ENCODE peak calls at places on chromosomes 11 and 22, in seven cellular contexts. One of them, this sample, is unnamed.

GRCh38 chr11:116844722-116845121 is 7.3 kb upstream of the APOA1 start:
- DNase-seq in cardiac fibroblast: no peak
- DNase-seq in SHP77 treated with DMSO at 0.1 percent for 48 hours: no peak
- DNase-seq in GM12891: no peak
- DNase-seq in mesenteric fat pad: no peak
- DNase-seq in Kasumi-1: no peak
- DNase-seq in stimulated activated CD8-positive, alpha-beta memory T cell treated with anti-CD3 and anti-CD28 coated beads, Interleukin-2, amount 100 ng/mL, for 1 hour: no peak
- DNase-seq in this sample: no peak

GRCh38 chr11:65448418-65449196 is 26.0 kb downstream of the NEAT1 start:
- DNase-seq in cardiac fibroblast: peak
- DNase-seq in SHP77 treated with DMSO at 0.1 percent for 48 hours: no peak
- DNase-seq in GM12891: no peak
- DNase-seq in mesenteric fat pad: peak
- DNase-seq in Kasumi-1: no peak
- DNase-seq in stimulated activated CD8-positive, alpha-beta memory T cell treated with anti-CD3 and anti-CD28 coated beads, Interleukin-2, amount 100 ng/mL, for 1 hour: no peak
- DNase-seq in this sample: no peak

GRCh38 chr11:35354644-35355043 is 64.7 kb downstream of the SLC1A2 start:
- DNase-seq in cardiac fibroblast: no peak
- DNase-seq in SHP77 treated with DMSO at 0.1 percent for 48 hours: no peak
- DNase-seq in GM12891: no peak
- DNase-seq in mesenteric fat pad: no peak
- DNase-seq in Kasumi-1: no peak
- DNase-seq in stimulated activated CD8-positive, alpha-beta memory T cell treated with anti-CD3 and anti-CD28 coated beads, Interleukin-2, amount 100 ng/mL, for 1 hour: no peak
- DNase-seq in this sample: no peak

GRCh38 chr11:75035911-75036536 is 47.3 kb downstream of the NEU3 start:
- DNase-seq in cardiac fibroblast: no peak
- DNase-seq in SHP77 treated with DMSO at 0.1 percent for 48 hours: no peak
- DNase-seq in GM12891: no peak
- DNase-seq in mesenteric fat pad: peak
- DNase-seq in Kasumi-1: no peak
- DNase-seq in stimulated activated CD8-positive, alpha-beta memory T cell treated with anti-CD3 and anti-CD28 coated beads, Interleukin-2, amount 100 ng/mL, for 1 hour: no peak
- DNase-seq in this sample: no peak

GRCh38 chr11:5600374-5600851 is 4.0 kb downstream of the TRIM6 start:
- DNase-seq in cardiac fibroblast: peak
- DNase-seq in SHP77 treated with DMSO at 0.1 percent for 48 hours: no peak
- DNase-seq in GM12891: peak
- DNase-seq in mesenteric fat pad: no peak
- DNase-seq in Kasumi-1: peak
- DNase-seq in stimulated activated CD8-positive, alpha-beta memory T cell treated with anti-CD3 and anti-CD28 coated beads, Interleukin-2, amount 100 ng/mL, for 1 hour: peak
- DNase-seq in this sample: peak

GRCh38 chr22:25742918-25743708 is 1.1 kb downstream of the MYO18B start:
- DNase-seq in cardiac fibroblast: no peak
- DNase-seq in SHP77 treated with DMSO at 0.1 percent for 48 hours: no peak
- DNase-seq in GM12891: no peak
- DNase-seq in mesenteric fat pad: peak
- DNase-seq in Kasumi-1: no peak
- DNase-seq in stimulated activated CD8-positive, alpha-beta memory T cell treated with anti-CD3 and anti-CD28 coated beads, Interleukin-2, amount 100 ng/mL, for 1 hour: no peak
- DNase-seq in this sample: no peak

GRCh38 chr22:35205956-35206355 is 51.3 kb upstream of the HMGXB4 start:
- DNase-seq in cardiac fibroblast: peak
- DNase-seq in SHP77 treated with DMSO at 0.1 percent for 48 hours: no peak
- DNase-seq in GM12891: no peak
- DNase-seq in mesenteric fat pad: no peak
- DNase-seq in Kasumi-1: no peak
- DNase-seq in stimulated activated CD8-positive, alpha-beta memory T cell treated with anti-CD3 and anti-CD28 coated beads, Interleukin-2, amount 100 ng/mL, for 1 hour: no peak
- DNase-seq in this sample: no peak

GRCh38 chr11:24312464-24313238 is 184.2 kb upstream of the LUZP2 start:
- DNase-seq in cardiac fibroblast: peak
- DNase-seq in SHP77 treated with DMSO at 0.1 percent for 48 hours: no peak
- DNase-seq in GM12891: no peak
- DNase-seq in mesenteric fat pad: no peak
- DNase-seq in Kasumi-1: peak
- DNase-seq in stimulated activated CD8-positive, alpha-beta memory T cell treated with anti-CD3 and anti-CD28 coated beads, Interleukin-2, amount 100 ng/mL, for 1 hour: no peak
- DNase-seq in this sample: no peak

GRCh38 chr11:98564881-98565280 is 455.9 kb upstream of the CNTN5 start:
- DNase-seq in cardiac fibroblast: no peak
- DNase-seq in SHP77 treated with DMSO at 0.1 percent for 48 hours: no peak
- DNase-seq in GM12891: no peak
- DNase-seq in mesenteric fat pad: no peak
- DNase-seq in Kasumi-1: no peak
- DNase-seq in stimulated activated CD8-positive, alpha-beta memory T cell treated with anti-CD3 and anti-CD28 coated beads, Interleukin-2, amount 100 ng/mL, for 1 hour: no peak
- DNase-seq in this sample: no peak

GRCh38 chr22:38461414-38462081 is 6.3 kb upstream of the KDELR3 start:
- DNase-seq in cardiac fibroblast: peak
- DNase-seq in SHP77 treated with DMSO at 0.1 percent for 48 hours: peak
- DNase-seq in GM12891: peak
- DNase-seq in mesenteric fat pad: no peak
- DNase-seq in Kasumi-1: peak
- DNase-seq in stimulated activated CD8-positive, alpha-beta memory T cell treated with anti-CD3 and anti-CD28 coated beads, Interleukin-2, amount 100 ng/mL, for 1 hour: peak
- DNase-seq in this sample: peak

GRCh38 chr11:68273056-68273738 is 1.4 kb upstream of the C11orf24 start:
- DNase-seq in cardiac fibroblast: no peak
- DNase-seq in SHP77 treated with DMSO at 0.1 percent for 48 hours: no peak
- DNase-seq in GM12891: no peak
- DNase-seq in mesenteric fat pad: peak
- DNase-seq in Kasumi-1: no peak
- DNase-seq in stimulated activated CD8-positive, alpha-beta memory T cell treated with anti-CD3 and anti-CD28 coated beads, Interleukin-2, amount 100 ng/mL, for 1 hour: no peak
- DNase-seq in this sample: peak

GRCh38 chr22:26461188-26461810 is 22.3 kb downstream of the HPS4 start:
- DNase-seq in cardiac fibroblast: peak
- DNase-seq in SHP77 treated with DMSO at 0.1 percent for 48 hours: no peak
- DNase-seq in GM12891: peak
- DNase-seq in mesenteric fat pad: no peak
- DNase-seq in Kasumi-1: peak
- DNase-seq in stimulated activated CD8-positive, alpha-beta memory T cell treated with anti-CD3 and anti-CD28 coated beads, Interleukin-2, amount 100 ng/mL, for 1 hour: peak
- DNase-seq in this sample: peak

GRCh38 chr22:42909363-42910058 is 52.4 kb upstream of the ARFGAP3 start:
- DNase-seq in cardiac fibroblast: no peak
- DNase-seq in SHP77 treated with DMSO at 0.1 percent for 48 hours: no peak
- DNase-seq in GM12891: no peak
- DNase-seq in mesenteric fat pad: no peak
- DNase-seq in Kasumi-1: no peak
- DNase-seq in stimulated activated CD8-positive, alpha-beta memory T cell treated with anti-CD3 and anti-CD28 coated beads, Interleukin-2, amount 100 ng/mL, for 1 hour: no peak
- DNase-seq in this sample: no peak

GRCh38 chr22:22748297-22748743 is 103.9 kb downstream of the GGTLC2 start:
- DNase-seq in cardiac fibroblast: peak
- DNase-seq in SHP77 treated with DMSO at 0.1 percent for 48 hours: no peak
- DNase-seq in GM12891: no peak
- DNase-seq in mesenteric fat pad: no peak
- DNase-seq in Kasumi-1: peak
- DNase-seq in stimulated activated CD8-positive, alpha-beta memory T cell treated with anti-CD3 and anti-CD28 coated beads, Interleukin-2, amount 100 ng/mL, for 1 hour: peak
- DNase-seq in this sample: no peak

GRCh38 chr11:117305145-117305544 is 10.9 kb downstream of the BACE1 start:
- DNase-seq in cardiac fibroblast: no peak
- DNase-seq in SHP77 treated with DMSO at 0.1 percent for 48 hours: no peak
- DNase-seq in GM12891: no peak
- DNase-seq in mesenteric fat pad: no peak
- DNase-seq in Kasumi-1: no peak
- DNase-seq in stimulated activated CD8-positive, alpha-beta memory T cell treated with anti-CD3 and anti-CD28 coated beads, Interleukin-2, amount 100 ng/mL, for 1 hour: no peak
- DNase-seq in this sample: no peak

GRCh38 chr11:96061730-96062524 is 138.0 kb upstream of the MTMR2 start:
- DNase-seq in cardiac fibroblast: no peak
- DNase-seq in SHP77 treated with DMSO at 0.1 percent for 48 hours: no peak
- DNase-seq in GM12891: no peak
- DNase-seq in mesenteric fat pad: no peak
- DNase-seq in Kasumi-1: no peak
- DNase-seq in stimulated activated CD8-positive, alpha-beta memory T cell treated with anti-CD3 and anti-CD28 coated beads, Interleukin-2, amount 100 ng/mL, for 1 hour: no peak
- DNase-seq in this sample: no peak

GRCh38 chr22:22745225-22746060 is 101.0 kb downstream of the GGTLC2 start:
- DNase-seq in cardiac fibroblast: peak
- DNase-seq in SHP77 treated with DMSO at 0.1 percent for 48 hours: no peak
- DNase-seq in GM12891: no peak
- DNase-seq in mesenteric fat pad: no peak
- DNase-seq in Kasumi-1: peak
- DNase-seq in stimulated activated CD8-positive, alpha-beta memory T cell treated with anti-CD3 and anti-CD28 coated beads, Interleukin-2, amount 100 ng/mL, for 1 hour: no peak
- DNase-seq in this sample: peak

GRCh38 chr11:110362916-110363574 is 66.6 kb upstream of the RDX start:
- DNase-seq in cardiac fibroblast: peak
- DNase-seq in SHP77 treated with DMSO at 0.1 percent for 48 hours: peak
- DNase-seq in GM12891: no peak
- DNase-seq in mesenteric fat pad: no peak
- DNase-seq in Kasumi-1: no peak
- DNase-seq in stimulated activated CD8-positive, alpha-beta memory T cell treated with anti-CD3 and anti-CD28 coated beads, Interleukin-2, amount 100 ng/mL, for 1 hour: no peak
- DNase-seq in this sample: no peak

GRCh38 chr11:72553748-72554147 is 119.4 kb upstream of the CLPB start:
- DNase-seq in cardiac fibroblast: no peak
- DNase-seq in SHP77 treated with DMSO at 0.1 percent for 48 hours: no peak
- DNase-seq in GM12891: no peak
- DNase-seq in mesenteric fat pad: no peak
- DNase-seq in Kasumi-1: peak
- DNase-seq in stimulated activated CD8-positive, alpha-beta memory T cell treated with anti-CD3 and anti-CD28 coated beads, Interleukin-2, amount 100 ng/mL, for 1 hour: no peak
- DNase-seq in this sample: peak

GRCh38 chr11:57311109-57311936 is 13.4 kb downstream of the TNKS1BP1 start:
- DNase-seq in cardiac fibroblast: peak
- DNase-seq in SHP77 treated with DMSO at 0.1 percent for 48 hours: peak
- DNase-seq in GM12891: peak
- DNase-seq in mesenteric fat pad: peak
- DNase-seq in Kasumi-1: peak
- DNase-seq in stimulated activated CD8-positive, alpha-beta memory T cell treated with anti-CD3 and anti-CD28 coated beads, Interleukin-2, amount 100 ng/mL, for 1 hour: peak
- DNase-seq in this sample: peak

GRCh38 chr11:121643530-121644512 is 191.1 kb upstream of the SORL1-AS1 start:
- DNase-seq in cardiac fibroblast: no peak
- DNase-seq in SHP77 treated with DMSO at 0.1 percent for 48 hours: no peak
- DNase-seq in GM12891: no peak
- DNase-seq in mesenteric fat pad: no peak
- DNase-seq in Kasumi-1: no peak
- DNase-seq in stimulated activated CD8-positive, alpha-beta memory T cell treated with anti-CD3 and anti-CD28 coated beads, Interleukin-2, amount 100 ng/mL, for 1 hour: no peak
- DNase-seq in this sample: no peak

GRCh38 chr11:72521672-72522071 is 87.3 kb upstream of the CLPB start:
- DNase-seq in cardiac fibroblast: no peak
- DNase-seq in SHP77 treated with DMSO at 0.1 percent for 48 hours: no peak
- DNase-seq in GM12891: no peak
- DNase-seq in mesenteric fat pad: no peak
- DNase-seq in Kasumi-1: no peak
- DNase-seq in stimulated activated CD8-positive, alpha-beta memory T cell treated with anti-CD3 and anti-CD28 coated beads, Interleukin-2, amount 100 ng/mL, for 1 hour: no peak
- DNase-seq in this sample: no peak

GRCh38 chr11:74325649-74326645 is 14.5 kb upstream of the P4HA3 start:
- DNase-seq in cardiac fibroblast: peak
- DNase-seq in SHP77 treated with DMSO at 0.1 percent for 48 hours: no peak
- DNase-seq in GM12891: no peak
- DNase-seq in mesenteric fat pad: no peak
- DNase-seq in Kasumi-1: no peak
- DNase-seq in stimulated activated CD8-positive, alpha-beta memory T cell treated with anti-CD3 and anti-CD28 coated beads, Interleukin-2, amount 100 ng/mL, for 1 hour: no peak
- DNase-seq in this sample: no peak

GRCh38 chr22:38352436-38352835 is 35.2 kb upstream of the CSNK1E start:
- DNase-seq in cardiac fibroblast: no peak
- DNase-seq in SHP77 treated with DMSO at 0.1 percent for 48 hours: no peak
- DNase-seq in GM12891: no peak
- DNase-seq in mesenteric fat pad: no peak
- DNase-seq in Kasumi-1: no peak
- DNase-seq in stimulated activated CD8-positive, alpha-beta memory T cell treated with anti-CD3 and anti-CD28 coated beads, Interleukin-2, amount 100 ng/mL, for 1 hour: no peak
- DNase-seq in this sample: no peak

GRCh38 chr11:27217948-27218410 is 145.0 kb downstream of the CCDC34 start:
- DNase-seq in cardiac fibroblast: peak
- DNase-seq in SHP77 treated with DMSO at 0.1 percent for 48 hours: no peak
- DNase-seq in GM12891: no peak
- DNase-seq in mesenteric fat pad: no peak
- DNase-seq in Kasumi-1: no peak
- DNase-seq in stimulated activated CD8-positive, alpha-beta memory T cell treated with anti-CD3 and anti-CD28 coated beads, Interleukin-2, amount 100 ng/mL, for 1 hour: no peak
- DNase-seq in this sample: no peak

GRCh38 chr11:92393218-92393617 is 168.6 kb downstream of the FAT3 start:
- DNase-seq in cardiac fibroblast: no peak
- DNase-seq in SHP77 treated with DMSO at 0.1 percent for 48 hours: no peak
- DNase-seq in GM12891: no peak
- DNase-seq in mesenteric fat pad: no peak
- DNase-seq in Kasumi-1: no peak
- DNase-seq in stimulated activated CD8-positive, alpha-beta memory T cell treated with anti-CD3 and anti-CD28 coated beads, Interleukin-2, amount 100 ng/mL, for 1 hour: no peak
- DNase-seq in this sample: no peak

GRCh38 chr22:30837531-30837930 is 131.0 kb downstream of the MORC2 start:
- DNase-seq in cardiac fibroblast: no peak
- DNase-seq in SHP77 treated with DMSO at 0.1 percent for 48 hours: no peak
- DNase-seq in GM12891: no peak
- DNase-seq in mesenteric fat pad: peak
- DNase-seq in Kasumi-1: no peak
- DNase-seq in stimulated activated CD8-positive, alpha-beta memory T cell treated with anti-CD3 and anti-CD28 coated beads, Interleukin-2, amount 100 ng/mL, for 1 hour: no peak
- DNase-seq in this sample: no peak

GRCh38 chr22:28885939-28886338 is 2.6 kb downstream of the ZNRF3 start:
- DNase-seq in cardiac fibroblast: no peak
- DNase-seq in SHP77 treated with DMSO at 0.1 percent for 48 hours: no peak
- DNase-seq in GM12891: no peak
- DNase-seq in mesenteric fat pad: peak
- DNase-seq in Kasumi-1: no peak
- DNase-seq in stimulated activated CD8-positive, alpha-beta memory T cell treated with anti-CD3 and anti-CD28 coated beads, Interleukin-2, amount 100 ng/mL, for 1 hour: no peak
- DNase-seq in this sample: no peak

GRCh38 chr11:11401960-11402359 is 48.9 kb upstream of the CSNK2A3 start:
- DNase-seq in cardiac fibroblast: no peak
- DNase-seq in SHP77 treated with DMSO at 0.1 percent for 48 hours: no peak
- DNase-seq in GM12891: no peak
- DNase-seq in mesenteric fat pad: no peak
- DNase-seq in Kasumi-1: no peak
- DNase-seq in stimulated activated CD8-positive, alpha-beta memory T cell treated with anti-CD3 and anti-CD28 coated beads, Interleukin-2, amount 100 ng/mL, for 1 hour: no peak
- DNase-seq in this sample: no peak

GRCh38 chr11:12064136-12064953 is 46.0 kb upstream of the MICAL2 start:
- DNase-seq in cardiac fibroblast: no peak
- DNase-seq in SHP77 treated with DMSO at 0.1 percent for 48 hours: no peak
- DNase-seq in GM12891: no peak
- DNase-seq in mesenteric fat pad: no peak
- DNase-seq in Kasumi-1: no peak
- DNase-seq in stimulated activated CD8-positive, alpha-beta memory T cell treated with anti-CD3 and anti-CD28 coated beads, Interleukin-2, amount 100 ng/mL, for 1 hour: no peak
- DNase-seq in this sample: no peak

GRCh38 chr11:26287067-26287518 is 44.8 kb upstream of the ANO3 start:
- DNase-seq in cardiac fibroblast: no peak
- DNase-seq in SHP77 treated with DMSO at 0.1 percent for 48 hours: no peak
- DNase-seq in GM12891: no peak
- DNase-seq in mesenteric fat pad: no peak
- DNase-seq in Kasumi-1: no peak
- DNase-seq in stimulated activated CD8-positive, alpha-beta memory T cell treated with anti-CD3 and anti-CD28 coated beads, Interleukin-2, amount 100 ng/mL, for 1 hour: no peak
- DNase-seq in this sample: no peak

GRCh38 chr11:127943763-127944162 is 643.6 kb downstream of the ETS1 start:
- DNase-seq in cardiac fibroblast: no peak
- DNase-seq in SHP77 treated with DMSO at 0.1 percent for 48 hours: no peak
- DNase-seq in GM12891: no peak
- DNase-seq in mesenteric fat pad: no peak
- DNase-seq in Kasumi-1: no peak
- DNase-seq in stimulated activated CD8-positive, alpha-beta memory T cell treated with anti-CD3 and anti-CD28 coated beads, Interleukin-2, amount 100 ng/mL, for 1 hour: no peak
- DNase-seq in this sample: no peak

GRCh38 chr11:68076371-68077042 is 37.7 kb downstream of the TCIRG1 start:
- DNase-seq in cardiac fibroblast: no peak
- DNase-seq in SHP77 treated with DMSO at 0.1 percent for 48 hours: no peak
- DNase-seq in GM12891: no peak
- DNase-seq in mesenteric fat pad: no peak
- DNase-seq in Kasumi-1: no peak
- DNase-seq in stimulated activated CD8-positive, alpha-beta memory T cell treated with anti-CD3 and anti-CD28 coated beads, Interleukin-2, amount 100 ng/mL, for 1 hour: no peak
- DNase-seq in this sample: no peak

GRCh38 chr22:20384865-20385264 is 9.1 kb upstream of the ZNF74 start:
- DNase-seq in cardiac fibroblast: no peak
- DNase-seq in SHP77 treated with DMSO at 0.1 percent for 48 hours: no peak
- DNase-seq in GM12891: no peak
- DNase-seq in mesenteric fat pad: peak
- DNase-seq in Kasumi-1: no peak
- DNase-seq in stimulated activated CD8-positive, alpha-beta memory T cell treated with anti-CD3 and anti-CD28 coated beads, Interleukin-2, amount 100 ng/mL, for 1 hour: no peak
- DNase-seq in this sample: no peak

GRCh38 chr11:62306227-62306626 is 7.4 kb upstream of the SCGB1D4 start:
- DNase-seq in cardiac fibroblast: no peak
- DNase-seq in SHP77 treated with DMSO at 0.1 percent for 48 hours: no peak
- DNase-seq in GM12891: no peak
- DNase-seq in mesenteric fat pad: no peak
- DNase-seq in Kasumi-1: no peak
- DNase-seq in stimulated activated CD8-positive, alpha-beta memory T cell treated with anti-CD3 and anti-CD28 coated beads, Interleukin-2, amount 100 ng/mL, for 1 hour: no peak
- DNase-seq in this sample: no peak

GRCh38 chr11:82494988-82495432 is 238.7 kb downstream of the FAM181B start:
- DNase-seq in cardiac fibroblast: no peak
- DNase-seq in SHP77 treated with DMSO at 0.1 percent for 48 hours: no peak
- DNase-seq in GM12891: no peak
- DNase-seq in mesenteric fat pad: no peak
- DNase-seq in Kasumi-1: peak
- DNase-seq in stimulated activated CD8-positive, alpha-beta memory T cell treated with anti-CD3 and anti-CD28 coated beads, Interleukin-2, amount 100 ng/mL, for 1 hour: no peak
- DNase-seq in this sample: peak

GRCh38 chr11:70067591-70068341 is 10.4 kb upstream of the ANO1 start:
- DNase-seq in cardiac fibroblast: no peak
- DNase-seq in SHP77 treated with DMSO at 0.1 percent for 48 hours: no peak
- DNase-seq in GM12891: no peak
- DNase-seq in mesenteric fat pad: no peak
- DNase-seq in Kasumi-1: no peak
- DNase-seq in stimulated activated CD8-positive, alpha-beta memory T cell treated with anti-CD3 and anti-CD28 coated beads, Interleukin-2, amount 100 ng/mL, for 1 hour: no peak
- DNase-seq in this sample: no peak

GRCh38 chr11:83249972-83250593 is 36.1 kb downstream of the CCDC90B start:
- DNase-seq in cardiac fibroblast: peak
- DNase-seq in SHP77 treated with DMSO at 0.1 percent for 48 hours: peak
- DNase-seq in GM12891: no peak
- DNase-seq in mesenteric fat pad: no peak
- DNase-seq in Kasumi-1: peak
- DNase-seq in stimulated activated CD8-positive, alpha-beta memory T cell treated with anti-CD3 and anti-CD28 coated beads, Interleukin-2, amount 100 ng/mL, for 1 hour: no peak
- DNase-seq in this sample: peak

This sample was measured in GM13977.